ENCODE peak calls at places on chromosomes 16 and 17, in nine cellular contexts. I, Q, G, E, W, C, V, J and P are unnamed samples.

GRCh38 chr16:80687606-80688005 is 116.8 kb downstream of the CDYL2 start:
- DNase-seq in I (no peak), Q (no peak), G (no peak), E (no peak), W (no peak), C (no peak), V (no peak), J (no peak), P (peak; percentile 68)

GRCh38 chr17:27793168-27793905 is 7.0 kb downstream of the NOS2 start:
- DNase-seq in I (peak; percentile 83), Q (no peak), G (no peak), E (peak; percentile 64), W (no peak), C (no peak), V (no peak), J (no peak), P (no peak)

GRCh38 chr17:17816240-17816814 is 20.5 kb downstream of the SREBF1 start:
- DNase-seq in I (no peak), Q (no peak), G (no peak), E (no peak), W (no peak), C (no peak), V (no peak), J (no peak), P (no peak)

GRCh38 chr17:6641374-6641818 is 536 bp downstream of the TXNDC17 start:
- DNase-seq in I (no peak), Q (no peak), G (no peak), E (no peak), W (no peak), C (peak; percentile 36), V (peak; percentile 23), J (peak; percentile 16), P (no peak)

GRCh38 chr16:11157143-11157542 is 98.9 kb downstream of the SOCS1 start:
- DNase-seq in I (no peak), Q (no peak), G (no peak), E (no peak), W (no peak), C (no peak), V (no peak), J (no peak), P (no peak)

GRCh38 chr17:65572581-65573282 is 11.3 kb upstream of the AXIN2 start:
- DNase-seq in I (peak; percentile 98), Q (no peak), G (no peak), E (no peak), W (no peak), C (no peak), V (no peak), J (no peak), P (no peak)

GRCh38 chr16:66940236-66940635 is 4.9 kb downstream of the CES2 start:
- DNase-seq in I (no peak), Q (no peak), G (no peak), E (no peak), W (no peak), C (no peak), V (no peak), J (no peak), P (no peak)

GRCh38 chr16:89909777-89910716 is 8.6 kb upstream of the MC1R start:
- DNase-seq in I (peak; percentile 94), Q (peak; percentile 72), G (peak; percentile 55), E (peak; percentile 84), W (peak; percentile 95), C (peak; percentile 82), V (peak; percentile 53), J (peak; percentile 85), P (peak; percentile 74)

GRCh38 chr16:73996624-73997339 is 299.8 kb upstream of the PSMD7 start:
- DNase-seq in I (no peak), Q (no peak), G (no peak), E (no peak), W (no peak), C (peak; percentile 15), V (no peak), J (no peak), P (no peak)

GRCh38 chr17:50059256-50059655 is 3.3 kb downstream of the ITGA3 start:
- DNase-seq in I (peak; percentile 70), Q (no peak), G (no peak), E (no peak), W (no peak), C (peak; percentile 46), V (no peak), J (no peak), P (no peak)

GRCh38 chr16:17227278-17227677 is 243.5 kb downstream of the XYLT1 start:
- DNase-seq in I (peak; percentile 83), Q (no peak), G (no peak), E (no peak), W (no peak), C (peak; percentile 3), V (no peak), J (no peak), P (no peak)

GRCh38 chr16:88784074-88784855 is 755 bp downstream of the PIEZO1 start:
- DNase-seq in I (peak; percentile 87), Q (peak; percentile 57), G (no peak), E (peak; percentile 41), W (no peak), C (peak; percentile 83), V (no peak), J (peak; percentile 77), P (peak; percentile 83)

GRCh38 chr17:68777243-68777855 is 176.2 kb upstream of the FAM20A start:
- DNase-seq in I (peak; percentile 91), Q (no peak), G (no peak), E (peak; percentile 58), W (no peak), C (peak; percentile 58), V (peak; percentile 40), J (peak; percentile 58), P (peak; percentile 90)

GRCh38 chr17:51848451-51848850 is 310.1 kb downstream of the CA10 start:
- DNase-seq in I (no peak), Q (no peak), G (no peak), E (no peak), W (no peak), C (peak; percentile 46), V (no peak), J (no peak), P (no peak)

GRCh38 chr16:21302898-21303528 is 24.9 kb upstream of the CRYM start:
- DNase-seq in I (no peak), Q (no peak), G (no peak), E (no peak), W (peak; percentile 40), C (peak; percentile 99), V (no peak), J (peak; percentile 96), P (peak; percentile 69)

GRCh38 chr17:66098040-66098439 is 93.9 kb downstream of the CEP112 start:
- DNase-seq in I (no peak), Q (no peak), G (no peak), E (no peak), W (no peak), C (peak; percentile 15), V (no peak), J (no peak), P (no peak)

GRCh38 chr16:57708168-57708567 is 13.6 kb downstream of the DRC7 start:
- DNase-seq in I (no peak), Q (no peak), G (no peak), E (no peak), W (no peak), C (no peak), V (no peak), J (no peak), P (no peak)

GRCh38 chr16:80526418-80527061 is 14.3 kb upstream of the DYNLRB2 start:
- DNase-seq in I (peak; percentile 82), Q (peak; percentile 58), G (peak; percentile 30), E (peak; percentile 55), W (peak; percentile 7), C (peak; percentile 69), V (peak; percentile 17), J (peak; percentile 76), P (peak; percentile 76)